ENCODE peak calls at places on chromosomes 11 and 22, in four cellular contexts. One of them, this sample, is unnamed.
A peak's percentile ranks its signal among the peaks of the same experiment; 100 is the strongest.

GRCh38 chr11:47573321-47573720 is 5.4 kb downstream of the KBTBD4 start:
- DNase-seq in ACHN: no peak
- DNase-seq in non-pigmented ciliary epithelial cell: no peak
- DNase-seq in AG10803: no peak
- DNase-seq in this sample: no peak

GRCh38 chr11:108933630-108934029 is 268.8 kb downstream of the DDX10 start:
- DNase-seq in ACHN: no peak
- DNase-seq in non-pigmented ciliary epithelial cell: peak; percentile 73
- DNase-seq in AG10803: peak; percentile 50
- DNase-seq in this sample: no peak

GRCh38 chr11:77525455-77526091 is 51.7 kb upstream of the PAK1 start:
- DNase-seq in ACHN: no peak
- DNase-seq in non-pigmented ciliary epithelial cell: no peak
- DNase-seq in AG10803: no peak
- DNase-seq in this sample: no peak

GRCh38 chr11:12137938-12138731 is 27.7 kb downstream of the MICAL2 start:
- DNase-seq in ACHN: peak; percentile 78
- DNase-seq in non-pigmented ciliary epithelial cell: no peak
- DNase-seq in AG10803: peak; percentile 77
- DNase-seq in this sample: peak; percentile 97

GRCh38 chr11:35192347-35192746 is 53.4 kb downstream of the CD44 start:
- DNase-seq in ACHN: no peak
- DNase-seq in non-pigmented ciliary epithelial cell: no peak
- DNase-seq in AG10803: peak; percentile 59
- DNase-seq in this sample: no peak

GRCh38 chr11:112002491-112003216 is 22.6 kb upstream of the DLAT start:
- DNase-seq in ACHN: no peak
- DNase-seq in non-pigmented ciliary epithelial cell: no peak
- DNase-seq in AG10803: no peak
- DNase-seq in this sample: no peak

GRCh38 chr11:130522284-130522961 is 74.0 kb downstream of the ADAMTS15 start:
- DNase-seq in ACHN: peak; percentile 75
- DNase-seq in non-pigmented ciliary epithelial cell: peak; percentile 71
- DNase-seq in AG10803: peak; percentile 86
- DNase-seq in this sample: peak; percentile 86

GRCh38 chr22:43435851-43436535 is 24.2 kb downstream of the MPPED1 start:
- DNase-seq in ACHN: no peak
- DNase-seq in non-pigmented ciliary epithelial cell: no peak
- DNase-seq in AG10803: no peak
- DNase-seq in this sample: no peak

GRCh38 chr11:124793466-124794278 is 6.5 kb downstream of the MSANTD2 start:
- DNase-seq in ACHN: peak; percentile 67
- DNase-seq in non-pigmented ciliary epithelial cell: no peak
- DNase-seq in AG10803: peak; percentile 51
- DNase-seq in this sample: no peak

GRCh38 chr11:57935402-57936049 is 88.2 kb upstream of the OR9Q1 start:
- DNase-seq in ACHN: no peak
- DNase-seq in non-pigmented ciliary epithelial cell: no peak
- DNase-seq in AG10803: no peak
- DNase-seq in this sample: no peak

GRCh38 chr11:68312117-68312779 is at the start of gene LRP5:
- DNase-seq in ACHN: peak; percentile 30
- DNase-seq in non-pigmented ciliary epithelial cell: no peak
- DNase-seq in AG10803: no peak
- DNase-seq in this sample: no peak

GRCh38 chr22:39219071-39220050 is 25.4 kb downstream of the PDGFB start:
- DNase-seq in ACHN: peak; percentile 17
- DNase-seq in non-pigmented ciliary epithelial cell: no peak
- DNase-seq in AG10803: no peak
- DNase-seq in this sample: no peak

GRCh38 chr11:116348226-116348625 is 424.6 kb downstream of the BUD13 start:
- DNase-seq in ACHN: no peak
- DNase-seq in non-pigmented ciliary epithelial cell: no peak
- DNase-seq in AG10803: no peak
- DNase-seq in this sample: no peak

GRCh38 chr22:25762147-25762546 is 20.2 kb downstream of the MYO18B start:
- DNase-seq in ACHN: no peak
- DNase-seq in non-pigmented ciliary epithelial cell: no peak
- DNase-seq in AG10803: no peak
- DNase-seq in this sample: no peak

GRCh38 chr22:19181786-19182471 is 3.4 kb upstream of the SLC25A1 start:
- DNase-seq in ACHN: no peak
- DNase-seq in non-pigmented ciliary epithelial cell: no peak
- DNase-seq in AG10803: peak; percentile 32
- DNase-seq in this sample: no peak

GRCh38 chr22:31075961-31076360 is 5.2 kb upstream of the SMTN start:
- DNase-seq in ACHN: no peak
- DNase-seq in non-pigmented ciliary epithelial cell: no peak
- DNase-seq in AG10803: peak; percentile 95
- DNase-seq in this sample: no peak

GRCh38 chr22:44671742-44672141 is 30.3 kb upstream of the PRR5 start:
- DNase-seq in ACHN: no peak
- DNase-seq in non-pigmented ciliary epithelial cell: no peak
- DNase-seq in AG10803: peak; percentile 45
- DNase-seq in this sample: no peak

GRCh38 chr22:40766956-40767355 is 52.2 kb downstream of the SLC25A17 start:
- DNase-seq in ACHN: no peak
- DNase-seq in non-pigmented ciliary epithelial cell: no peak
- DNase-seq in AG10803: no peak
- DNase-seq in this sample: no peak

GRCh38 chr11:111909378-111909777 is 2.2 kb downstream of the CRYAB start:
- DNase-seq in ACHN: no peak
- DNase-seq in non-pigmented ciliary epithelial cell: no peak
- DNase-seq in AG10803: no peak
- DNase-seq in this sample: no peak

GRCh38 chr22:49587987-49588386 is 239.7 kb downstream of the BRD1 start:
- DNase-seq in ACHN: no peak
- DNase-seq in non-pigmented ciliary epithelial cell: no peak
- DNase-seq in AG10803: no peak
- DNase-seq in this sample: no peak

GRCh38 chr11:131661137-131661536 is 290.7 kb downstream of the NTM start:
- DNase-seq in ACHN: no peak
- DNase-seq in non-pigmented ciliary epithelial cell: no peak
- DNase-seq in AG10803: peak; percentile 65
- DNase-seq in this sample: no peak

This sample was measured in skeletal muscle cell.